ENCODE peak calls at places on chromosomes 5 and 9, in eight cellular contexts. One of them, this sample, is unnamed.

GRCh38 chr9:2559212-2560152 is 62.1 kb upstream of the VLDLR start:
- DNase-seq in astrocyte of the spinal cord: peak; percentile 93
- DNase-seq in CD4-positive, alpha-beta T cell: no peak
- DNase-seq in NB4: no peak
- DNase-seq in suprapubic skin: no peak
- DNase-seq in RPMI7951: peak; percentile 83
- DNase-seq in NCI-H187 treated with DMSO at 0.1 percent for 48 hours: no peak
- DNase-seq in HTR-8/SVneo: peak; percentile 34
- DNase-seq in this sample: peak; percentile 83

GRCh38 chr9:686381-686813 is 155.1 kb upstream of the DMRT1 start:
- DNase-seq in astrocyte of the spinal cord: peak; percentile 48
- DNase-seq in CD4-positive, alpha-beta T cell: no peak
- DNase-seq in NB4: no peak
- DNase-seq in suprapubic skin: no peak
- DNase-seq in RPMI7951: peak; percentile 54
- DNase-seq in NCI-H187 treated with DMSO at 0.1 percent for 48 hours: no peak
- DNase-seq in HTR-8/SVneo: no peak
- DNase-seq in this sample: no peak

GRCh38 chr5:65808818-65809217 is 86.8 kb downstream of the NLN start:
- DNase-seq in astrocyte of the spinal cord: peak; percentile 51
- DNase-seq in CD4-positive, alpha-beta T cell: no peak
- DNase-seq in NB4: no peak
- DNase-seq in suprapubic skin: no peak
- DNase-seq in RPMI7951: peak; percentile 9
- DNase-seq in NCI-H187 treated with DMSO at 0.1 percent for 48 hours: no peak
- DNase-seq in HTR-8/SVneo: no peak
- DNase-seq in this sample: no peak

GRCh38 chr9:134178781-134179551 is 14.6 kb upstream of the RNU6ATAC start:
- DNase-seq in astrocyte of the spinal cord: peak; percentile 45
- DNase-seq in CD4-positive, alpha-beta T cell: no peak
- DNase-seq in NB4: peak; percentile 95
- DNase-seq in suprapubic skin: peak; percentile 79
- DNase-seq in RPMI7951: no peak
- DNase-seq in NCI-H187 treated with DMSO at 0.1 percent for 48 hours: no peak
- DNase-seq in HTR-8/SVneo: no peak
- DNase-seq in this sample: no peak

GRCh38 chr9:35617548-35617947 is 665 bp downstream of the CD72 start:
- DNase-seq in astrocyte of the spinal cord: no peak
- DNase-seq in CD4-positive, alpha-beta T cell: no peak
- DNase-seq in NB4: no peak
- DNase-seq in suprapubic skin: no peak
- DNase-seq in RPMI7951: no peak
- DNase-seq in NCI-H187 treated with DMSO at 0.1 percent for 48 hours: no peak
- DNase-seq in HTR-8/SVneo: no peak
- DNase-seq in this sample: peak; percentile 53

GRCh38 chr9:129023036-129023907 is 4.9 kb downstream of the SH3GLB2 start:
- DNase-seq in astrocyte of the spinal cord: peak; percentile 84
- DNase-seq in CD4-positive, alpha-beta T cell: no peak
- DNase-seq in NB4: no peak
- DNase-seq in suprapubic skin: no peak
- DNase-seq in RPMI7951: peak; percentile 85
- DNase-seq in NCI-H187 treated with DMSO at 0.1 percent for 48 hours: no peak
- DNase-seq in HTR-8/SVneo: no peak
- DNase-seq in this sample: peak; percentile 74

GRCh38 chr5:164252-164651 is 27.0 kb upstream of the LRRC14B start:
- DNase-seq in astrocyte of the spinal cord: no peak
- DNase-seq in CD4-positive, alpha-beta T cell: no peak
- DNase-seq in NB4: no peak
- DNase-seq in suprapubic skin: no peak
- DNase-seq in RPMI7951: peak; percentile 82
- DNase-seq in NCI-H187 treated with DMSO at 0.1 percent for 48 hours: no peak
- DNase-seq in HTR-8/SVneo: no peak
- DNase-seq in this sample: no peak

GRCh38 chr5:88140396-88140862 is 128.2 kb downstream of the TMEM161B start:
- DNase-seq in astrocyte of the spinal cord: no peak
- DNase-seq in CD4-positive, alpha-beta T cell: no peak
- DNase-seq in NB4: no peak
- DNase-seq in suprapubic skin: no peak
- DNase-seq in RPMI7951: no peak
- DNase-seq in NCI-H187 treated with DMSO at 0.1 percent for 48 hours: no peak
- DNase-seq in HTR-8/SVneo: no peak
- DNase-seq in this sample: no peak

GRCh38 chr9:132451276-132451675 is 41.3 kb downstream of the CFAP77 start:
- DNase-seq in astrocyte of the spinal cord: no peak
- DNase-seq in CD4-positive, alpha-beta T cell: no peak
- DNase-seq in NB4: no peak
- DNase-seq in suprapubic skin: no peak
- DNase-seq in RPMI7951: no peak
- DNase-seq in NCI-H187 treated with DMSO at 0.1 percent for 48 hours: no peak
- DNase-seq in HTR-8/SVneo: no peak
- DNase-seq in this sample: no peak

GRCh38 chr5:159097461-159098284 is 2.0 kb downstream of the EBF1 start:
- DNase-seq in astrocyte of the spinal cord: peak; percentile 49
- DNase-seq in CD4-positive, alpha-beta T cell: no peak
- DNase-seq in NB4: no peak
- DNase-seq in suprapubic skin: no peak
- DNase-seq in RPMI7951: peak; percentile 10
- DNase-seq in NCI-H187 treated with DMSO at 0.1 percent for 48 hours: no peak
- DNase-seq in HTR-8/SVneo: no peak
- DNase-seq in this sample: no peak

GRCh38 chr9:110807956-110808598 is 139.5 kb downstream of the MUSK start:
- DNase-seq in astrocyte of the spinal cord: peak; percentile 34
- DNase-seq in CD4-positive, alpha-beta T cell: no peak
- DNase-seq in NB4: no peak
- DNase-seq in suprapubic skin: no peak
- DNase-seq in RPMI7951: peak; percentile 63
- DNase-seq in NCI-H187 treated with DMSO at 0.1 percent for 48 hours: no peak
- DNase-seq in HTR-8/SVneo: no peak
- DNase-seq in this sample: no peak

GRCh38 chr5:61332891-61333350 is 863 bp downstream of the ZSWIM6 start:
- DNase-seq in astrocyte of the spinal cord: peak; percentile 72
- DNase-seq in CD4-positive, alpha-beta T cell: no peak
- DNase-seq in NB4: peak; percentile 69
- DNase-seq in suprapubic skin: no peak
- DNase-seq in RPMI7951: peak; percentile 60
- DNase-seq in NCI-H187 treated with DMSO at 0.1 percent for 48 hours: no peak
- DNase-seq in HTR-8/SVneo: no peak
- DNase-seq in this sample: peak; percentile 85

GRCh38 chr5:178941361-178941760 is 363 bp downstream of the ZNF454 start:
- DNase-seq in astrocyte of the spinal cord: no peak
- DNase-seq in CD4-positive, alpha-beta T cell: no peak
- DNase-seq in NB4: no peak
- DNase-seq in suprapubic skin: no peak
- DNase-seq in RPMI7951: no peak
- DNase-seq in NCI-H187 treated with DMSO at 0.1 percent for 48 hours: no peak
- DNase-seq in HTR-8/SVneo: no peak
- DNase-seq in this sample: no peak

GRCh38 chr5:90386099-90386710 is 23.4 kb downstream of the CETN3 start:
- DNase-seq in astrocyte of the spinal cord: peak; percentile 39
- DNase-seq in CD4-positive, alpha-beta T cell: no peak
- DNase-seq in NB4: peak; percentile 32
- DNase-seq in suprapubic skin: no peak
- DNase-seq in RPMI7951: peak; percentile 17
- DNase-seq in NCI-H187 treated with DMSO at 0.1 percent for 48 hours: no peak
- DNase-seq in HTR-8/SVneo: no peak
- DNase-seq in this sample: no peak

GRCh38 chr9:121021294-121021693 is 28.8 kb downstream of the C5 start:
- DNase-seq in astrocyte of the spinal cord: no peak
- DNase-seq in CD4-positive, alpha-beta T cell: no peak
- DNase-seq in NB4: no peak
- DNase-seq in suprapubic skin: no peak
- DNase-seq in RPMI7951: no peak
- DNase-seq in NCI-H187 treated with DMSO at 0.1 percent for 48 hours: no peak
- DNase-seq in HTR-8/SVneo: no peak
- DNase-seq in this sample: no peak

GRCh38 chr5:398475-399295 is 44.3 kb upstream of the EXOC3 start:
- DNase-seq in astrocyte of the spinal cord: no peak
- DNase-seq in CD4-positive, alpha-beta T cell: no peak
- DNase-seq in NB4: peak; percentile 70
- DNase-seq in suprapubic skin: peak; percentile 77
- DNase-seq in RPMI7951: no peak
- DNase-seq in NCI-H187 treated with DMSO at 0.1 percent for 48 hours: no peak
- DNase-seq in HTR-8/SVneo: no peak
- DNase-seq in this sample: peak; percentile 64

GRCh38 chr9:36980148-36980974 is 53.7 kb downstream of the PAX5 start:
- DNase-seq in astrocyte of the spinal cord: no peak
- DNase-seq in CD4-positive, alpha-beta T cell: no peak
- DNase-seq in NB4: peak; percentile 38
- DNase-seq in suprapubic skin: no peak
- DNase-seq in RPMI7951: no peak
- DNase-seq in NCI-H187 treated with DMSO at 0.1 percent for 48 hours: peak; percentile 14
- DNase-seq in HTR-8/SVneo: no peak
- DNase-seq in this sample: no peak

GRCh38 chr9:131473198-131473885 is 29.4 kb upstream of the POMT1 start:
- DNase-seq in astrocyte of the spinal cord: no peak
- DNase-seq in CD4-positive, alpha-beta T cell: no peak
- DNase-seq in NB4: no peak
- DNase-seq in suprapubic skin: no peak
- DNase-seq in RPMI7951: no peak
- DNase-seq in NCI-H187 treated with DMSO at 0.1 percent for 48 hours: no peak
- DNase-seq in HTR-8/SVneo: no peak
- DNase-seq in this sample: peak; percentile 60

GRCh38 chr5:142358648-142359047 is 33.8 kb upstream of the SPRY4 start:
- DNase-seq in astrocyte of the spinal cord: no peak
- DNase-seq in CD4-positive, alpha-beta T cell: no peak
- DNase-seq in NB4: no peak
- DNase-seq in suprapubic skin: peak; percentile 57
- DNase-seq in RPMI7951: no peak
- DNase-seq in NCI-H187 treated with DMSO at 0.1 percent for 48 hours: no peak
- DNase-seq in HTR-8/SVneo: no peak
- DNase-seq in this sample: no peak

GRCh38 chr5:107500840-107501239 is 169.9 kb downstream of the EFNA5 start:
- DNase-seq in astrocyte of the spinal cord: no peak
- DNase-seq in CD4-positive, alpha-beta T cell: no peak
- DNase-seq in NB4: no peak
- DNase-seq in suprapubic skin: no peak
- DNase-seq in RPMI7951: no peak
- DNase-seq in NCI-H187 treated with DMSO at 0.1 percent for 48 hours: no peak
- DNase-seq in HTR-8/SVneo: no peak
- DNase-seq in this sample: no peak

GRCh38 chr5:74382864-74383618 is 257.5 kb downstream of the ENC1 start:
- DNase-seq in astrocyte of the spinal cord: peak; percentile 71
- DNase-seq in CD4-positive, alpha-beta T cell: no peak
- DNase-seq in NB4: peak; percentile 2
- DNase-seq in suprapubic skin: no peak
- DNase-seq in RPMI7951: peak; percentile 89
- DNase-seq in NCI-H187 treated with DMSO at 0.1 percent for 48 hours: no peak
- DNase-seq in HTR-8/SVneo: peak; percentile 36
- DNase-seq in this sample: no peak

GRCh38 chr9:3035594-3036389 is 191.9 kb upstream of the PUM3 start:
- DNase-seq in astrocyte of the spinal cord: no peak
- DNase-seq in CD4-positive, alpha-beta T cell: no peak
- DNase-seq in NB4: no peak
- DNase-seq in suprapubic skin: no peak
- DNase-seq in RPMI7951: no peak
- DNase-seq in NCI-H187 treated with DMSO at 0.1 percent for 48 hours: no peak
- DNase-seq in HTR-8/SVneo: no peak
- DNase-seq in this sample: no peak

This sample was measured in coronary artery.